ENCODE peak calls at places on chromosomes 13 and 19, in five cellular contexts. X, O, N, L and Q are unnamed samples.
A peak's percentile ranks its signal among the peaks of the same experiment; 100 is the strongest.

GRCh38 chr19:35558400-35559280 is 4.8 kb downstream of the ATP4A start:
- DNase-seq in N (no peak), L (no peak), O (no peak), X (no peak), Q (peak; percentile 47)

GRCh38 chr13:41462427-41462826 is 5.1 kb downstream of the RGCC start:
- DNase-seq in L (no peak), O (no peak), X (no peak), N (no peak), Q (no peak)

GRCh38 chr13:66811445-66811844 is 418.7 kb downstream of the PCDH9 start:
- DNase-seq in N (no peak), L (no peak), X (no peak), O (no peak), Q (no peak)

GRCh38 chr19:17706750-17707181 is 12.5 kb upstream of the MAP1S start:
- DNase-seq in L (no peak), N (no peak), X (no peak), O (peak; percentile 32), Q (no peak)

GRCh38 chr19:30673336-30673735 is 301.2 kb downstream of the ZNF536 start:
- DNase-seq in L (no peak), N (no peak), O (no peak), X (no peak), Q (no peak)

GRCh38 chr13:62973804-62974203 is 1558.2 kb upstream of the PCDH20 start:
- DNase-seq in X (no peak), N (no peak), O (no peak), L (no peak), Q (no peak)

GRCh38 chr13:107721436-107721835 is 493.9 kb downstream of the LIG4 start:
- DNase-seq in X (no peak), O (no peak), L (no peak), N (no peak), Q (no peak)

GRCh38 chr13:74287672-74288169 is 153.5 kb upstream of the KLF12 start:
- DNase-seq in N (peak; percentile 30), O (peak; percentile 60), L (peak; percentile 50), X (peak; percentile 21), Q (peak; percentile 82)

GRCh38 chr19:10402441-10403038 is 802 bp downstream of the CDC37 start:
- DNase-seq in O (peak; percentile 40), N (no peak), X (peak; percentile 73), L (no peak), Q (no peak)

GRCh38 chr19:33108161-33108560 is 23.8 kb upstream of the WDR88 start:
- DNase-seq in O (no peak), X (no peak), L (no peak), N (no peak), Q (no peak)

GRCh38 chr13:29936051-29936813 is 85.8 kb upstream of the UBL3 start:
- DNase-seq in L (no peak), O (no peak), N (no peak), X (peak; percentile 37), Q (peak; percentile 29)

GRCh38 chr19:56104423-56104822 is 16.7 kb downstream of the ZNF787 start:
- DNase-seq in L (no peak), N (no peak), O (no peak), X (no peak), Q (no peak)

GRCh38 chr19:46076031-46076880 is 35.5 kb upstream of the IGFL4 start:
- DNase-seq in O (no peak), N (no peak), L (no peak), X (no peak), Q (no peak)
- TF ChIP-seq CTCF in O (no peak), N (peak; percentile 20), L (no peak), X (peak; percentile 6), Q (no peak)

DNA sequence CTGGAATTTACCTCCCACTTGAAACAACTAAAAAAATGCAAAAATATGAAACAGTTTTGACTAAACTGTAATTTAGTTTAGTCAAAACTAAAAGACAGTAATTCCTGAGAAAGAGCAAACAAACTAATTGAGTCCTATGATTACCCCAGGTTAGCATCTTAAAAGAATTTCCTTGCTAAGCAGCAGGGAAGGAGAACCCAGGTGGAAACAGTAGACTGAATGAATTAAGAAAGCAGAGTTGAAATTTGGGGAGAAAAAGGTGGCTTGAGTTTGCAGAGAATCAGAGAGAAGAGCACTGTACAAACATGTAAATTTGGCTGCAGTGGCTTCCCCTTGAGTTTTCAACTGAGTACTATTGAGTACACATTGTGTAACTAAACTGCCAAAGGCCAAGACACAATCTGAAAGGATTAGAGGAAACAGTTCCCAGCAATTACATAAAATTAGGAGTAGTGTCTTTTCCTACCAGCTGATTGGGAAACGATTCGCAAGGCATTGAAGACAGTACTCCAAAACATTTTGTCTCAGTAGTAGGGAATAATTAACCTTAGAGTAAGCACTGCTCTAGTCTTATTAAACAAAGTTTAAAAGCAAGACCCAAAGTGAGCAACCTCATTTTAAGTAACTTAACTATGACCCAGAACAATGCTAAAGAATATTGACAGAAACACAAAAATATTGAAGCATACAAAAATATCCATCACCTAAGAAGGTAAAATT is 820.5 kb downstream of the DACH1 start:
- DNase-seq in O (no peak), L (no peak), N (no peak), X (no peak), Q (no peak)
- H3K4me3 ChIP-seq in O (no peak overlapping the region), L (no peak overlapping the region), N (no peak overlapping the region), X (no peak overlapping the region), Q (no peak overlapping the region)

GRCh38 chr13:25762795-25763377 is 288.9 kb downstream of the SHISA2 start:
- DNase-seq in L (no peak), N (no peak), O (no peak), X (no peak), Q (no peak)
- TF ChIP-seq CTCF in L (no peak), N (no peak), O (no peak), X (no peak), Q (no peak)

GRCh38 chr13:35822666-35823065 is 308.5 kb downstream of the DCLK1 start:
- DNase-seq in N (no peak), O (no peak), X (no peak), L (no peak), Q (no peak)
- H3K4me3 ChIP-seq in N (no peak overlapping the region), O (no peak overlapping the region), X (no peak overlapping the region), L (no peak overlapping the region), Q (no peak overlapping the region)

DNA sequence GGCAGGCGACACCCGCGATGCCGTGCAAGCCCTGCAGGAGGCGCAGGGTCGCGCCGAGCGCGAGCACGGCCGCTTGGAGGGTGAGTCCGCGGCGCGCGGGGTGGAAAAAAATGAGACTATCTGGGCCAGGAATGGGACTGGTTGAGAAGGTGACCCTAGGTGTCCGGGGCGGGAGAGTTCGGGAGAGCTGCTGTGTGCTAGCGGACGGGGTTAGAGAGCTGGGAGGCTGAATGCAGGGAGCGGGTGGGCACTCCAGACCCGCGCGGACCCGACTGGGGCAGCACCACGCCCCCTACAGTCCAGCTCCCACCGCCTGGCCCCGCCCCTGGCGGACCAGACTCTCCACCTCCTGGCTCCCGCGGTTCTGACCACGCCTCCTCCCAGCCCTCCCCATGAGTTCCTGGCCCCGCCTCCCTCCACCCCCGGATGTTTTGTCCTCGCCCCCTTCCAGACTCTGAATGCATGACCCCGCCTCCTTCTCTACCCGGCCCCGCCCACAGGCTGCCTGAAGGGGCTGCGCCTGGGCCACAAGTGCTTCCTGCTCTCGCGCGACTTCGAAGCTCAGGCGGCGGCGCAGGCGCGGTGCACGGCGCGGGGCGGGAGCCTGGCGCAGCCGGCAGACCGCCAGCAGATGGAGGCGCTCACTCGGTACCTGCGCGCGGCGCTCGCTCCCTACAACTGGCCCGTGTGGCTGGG is 1.5 kb downstream of the CLEC11A start:
- DNase-seq in O (peak; percentile 85), L (peak; percentile 98), X (peak; percentile 99), N (peak; percentile 99), Q (peak; percentile 98)
- TF ChIP-seq CTCF in O (peak; percentile 14), L (peak; percentile 83), X (peak; percentile 68), N (peak; percentile 78), Q (peak; percentile 60)

GRCh38 chr13:27353166-27353583 is 71.2 kb upstream of the GTF3A start:
- DNase-seq in O (peak; percentile 34), L (no peak), X (no peak), N (peak; percentile 29), Q (peak; percentile 92)
- H3K4me3 ChIP-seq in O (no peak overlapping the region), L (no peak overlapping the region), X (no peak overlapping the region), N (peak overlapping the region; percentile 48), Q (peak overlapping the region; percentile 1)